ENCODE peak calls at places on chromosomes 13 and 19, in seven cellular contexts. P is mesothelial cell of epicardium; N is EL; Q is GDM1; V is A549; B is CD4-positive, alpha-beta T cell; D is stimulated activated CD4-positive, alpha-beta T cell treated with anti-CD3 and anti-CD28 coated beads, Interleukin-12 subunit alpha, Interleukin-12 subunit beta, amount 100 ng/mL, for 24 hours. I is an unnamed sample.

GRCh38 chr19:39617745-39618144 is 15.4 kb downstream of the LGALS13 start:
- DNase-seq in P (no peak), N (no peak), Q (no peak), V (no peak), B (no peak), D (no peak), I (no peak)

GRCh38 chr19:18895828-18896341 is at the start of gene CERS1:
- DNase-seq in P (peak; percentile 33), N (peak; percentile 27), Q (no peak), V (peak; percentile 21), B (no peak), D (no peak), I (peak; percentile 35)

GRCh38 chr19:13154911-13155471 is 4.8 kb downstream of the IER2 start:
- DNase-seq in P (peak; percentile 82), N (peak; percentile 78), Q (peak; percentile 15), V (no peak), B (peak; percentile 73), D (peak; percentile 51), I (peak; percentile 80)

GRCh38 chr13:24083722-24084421 is 76.6 kb upstream of the SPATA13 start:
- DNase-seq in P (no peak), N (no peak), Q (no peak), V (no peak), B (no peak), D (no peak), I (no peak)

GRCh38 chr19:13155472-13156284 is 5.5 kb downstream of the IER2 start:
- DNase-seq in P (no peak), N (peak; percentile 84), Q (peak; percentile 90), V (no peak), B (peak; percentile 73), D (no peak), I (peak; percentile 88)

GRCh38 chr13:27583645-27584044 is 36.7 kb downstream of the LNX2 start:
- DNase-seq in P (no peak), N (peak; percentile 37), Q (no peak), V (no peak), B (no peak), D (no peak), I (peak; percentile 55)

GRCh38 chr13:34810996-34811395 is 131.1 kb upstream of the NBEA start:
- DNase-seq in P (no peak), N (peak; percentile 39), Q (no peak), V (no peak), B (no peak), D (no peak), I (no peak)

GRCh38 chr19:6811906-6812305 is 39.4 kb downstream of the VAV1 start:
- DNase-seq in P (no peak), N (peak; percentile 72), Q (no peak), V (peak; percentile 56), B (no peak), D (no peak), I (peak; percentile 88)

GRCh38 chr13:49669735-49670309 is 21.5 kb downstream of the EBPL start:
- DNase-seq in P (no peak), N (peak; percentile 71), Q (peak; percentile 43), V (peak; percentile 28), B (no peak), D (no peak), I (peak; percentile 87)

GRCh38 chr19:5925830-5926459 is 11.9 kb downstream of the CAPS start:
- DNase-seq in P (no peak), N (no peak), Q (no peak), V (no peak), B (no peak), D (no peak), I (no peak)

GRCh38 chr19:52941941-52942370 is 18.7 kb upstream of the ZNF888 start:
- DNase-seq in P (no peak), N (peak; percentile 46), Q (peak; percentile 4), V (no peak), B (no peak), D (no peak), I (peak; percentile 41)

GRCh38 chr19:31349160-31349881 is at the start of gene TSHZ3:
- DNase-seq in P (peak; percentile 67), N (peak; percentile 89), Q (no peak), V (peak; percentile 43), B (peak; percentile 13), D (no peak), I (peak; percentile 11)

GRCh38 chr19:55641376-55642152 is 762 bp downstream of the ZNF580 start:
- DNase-seq in P (no peak), N (peak; percentile 44), Q (no peak), V (peak; percentile 68), B (no peak), D (no peak), I (peak; percentile 35)

GRCh38 chr19:18832331-18833140 is 777 bp downstream of the UPF1 start:
- DNase-seq in P (no peak), N (peak; percentile 38), Q (no peak), V (peak; percentile 25), B (no peak), D (no peak), I (peak; percentile 66)